ENCODE peak calls at places on chromosome 11, in six cellular contexts. One of them, this sample, is unnamed.

GRCh38 chr11:12859872-12860657 is 149.1 kb upstream of the RASSF10 start:
- DNase-seq in A549: no peak
- DNase-seq in IMR-90: no peak
- DNase-seq in fibroblast of lung: no peak
- DNase-seq in effector memory CD4-positive, alpha-beta T cell: no peak
- DNase-seq in DND-41: no peak
- DNase-seq in this sample: no peak

GRCh38 chr11:37449146-37449545 is 851.1 kb upstream of the RAG2 start:
- DNase-seq in A549: peak
- DNase-seq in IMR-90: peak
- DNase-seq in fibroblast of lung: peak
- DNase-seq in effector memory CD4-positive, alpha-beta T cell: no peak
- DNase-seq in DND-41: no peak
- DNase-seq in this sample: peak

GRCh38 chr11:72578541-72578940 is 95.7 kb downstream of the PDE2A start:
- DNase-seq in A549: no peak
- DNase-seq in IMR-90: no peak
- DNase-seq in fibroblast of lung: no peak
- DNase-seq in effector memory CD4-positive, alpha-beta T cell: no peak
- DNase-seq in DND-41: no peak
- DNase-seq in this sample: no peak

GRCh38 chr11:130449246-130449990 is 973 bp downstream of the ADAMTS15 start:
- DNase-seq in A549: no peak
- DNase-seq in IMR-90: no peak
- DNase-seq in fibroblast of lung: no peak
- DNase-seq in effector memory CD4-positive, alpha-beta T cell: no peak
- DNase-seq in DND-41: no peak
- DNase-seq in this sample: peak

GRCh38 chr11:69471329-69472052 is 10.0 kb upstream of the LINC01488 start:
- DNase-seq in A549: no peak
- DNase-seq in IMR-90: peak
- DNase-seq in fibroblast of lung: no peak
- DNase-seq in effector memory CD4-positive, alpha-beta T cell: no peak
- DNase-seq in DND-41: no peak
- DNase-seq in this sample: peak

GRCh38 chr11:73921180-73921579 is 29.6 kb upstream of the DNAJB13 start:
- DNase-seq in A549: no peak
- DNase-seq in IMR-90: no peak
- DNase-seq in fibroblast of lung: no peak
- DNase-seq in effector memory CD4-positive, alpha-beta T cell: no peak
- DNase-seq in DND-41: no peak
- DNase-seq in this sample: no peak

GRCh38 chr11:69249641-69250502 is 44.1 kb upstream of the MYEOV start:
- DNase-seq in A549: no peak
- DNase-seq in IMR-90: peak
- DNase-seq in fibroblast of lung: peak
- DNase-seq in effector memory CD4-positive, alpha-beta T cell: no peak
- DNase-seq in DND-41: no peak
- DNase-seq in this sample: peak

GRCh38 chr11:44823920-44824704 is 97.3 kb downstream of the TSPAN18 start:
- DNase-seq in A549: no peak
- DNase-seq in IMR-90: no peak
- DNase-seq in fibroblast of lung: no peak
- DNase-seq in effector memory CD4-positive, alpha-beta T cell: no peak
- DNase-seq in DND-41: no peak
- DNase-seq in this sample: no peak

GRCh38 chr11:69003866-69004311 is 9.2 kb downstream of the MRGPRF start:
- DNase-seq in A549: no peak
- DNase-seq in IMR-90: no peak
- DNase-seq in fibroblast of lung: no peak
- DNase-seq in effector memory CD4-positive, alpha-beta T cell: no peak
- DNase-seq in DND-41: no peak
- DNase-seq in this sample: no peak

GRCh38 chr11:72293391-72293790 is 49.4 kb upstream of the PHOX2A start:
- DNase-seq in A549: no peak
- DNase-seq in IMR-90: no peak
- DNase-seq in fibroblast of lung: no peak
- DNase-seq in effector memory CD4-positive, alpha-beta T cell: no peak
- DNase-seq in DND-41: no peak
- DNase-seq in this sample: no peak

GRCh38 chr11:64248578-64248977 is 1.8 kb upstream of the PPP1R14B start:
- DNase-seq in A549: no peak
- DNase-seq in IMR-90: no peak
- DNase-seq in fibroblast of lung: no peak
- DNase-seq in effector memory CD4-positive, alpha-beta T cell: no peak
- DNase-seq in DND-41: no peak
- DNase-seq in this sample: no peak

GRCh38 chr11:88304352-88304751 is 33.2 kb downstream of the CTSC start:
- DNase-seq in A549: no peak
- DNase-seq in IMR-90: no peak
- DNase-seq in fibroblast of lung: no peak
- DNase-seq in effector memory CD4-positive, alpha-beta T cell: no peak
- DNase-seq in DND-41: no peak
- DNase-seq in this sample: no peak

GRCh38 chr11:66124564-66124963 is 54.5 kb downstream of the PACS1 start:
- DNase-seq in A549: peak
- DNase-seq in IMR-90: peak
- DNase-seq in fibroblast of lung: peak
- DNase-seq in effector memory CD4-positive, alpha-beta T cell: no peak
- DNase-seq in DND-41: no peak
- DNase-seq in this sample: peak

GRCh38 chr11:68436985-68437926 is 23.3 kb upstream of the PPP6R3 start:
- DNase-seq in A549: peak
- DNase-seq in IMR-90: peak
- DNase-seq in fibroblast of lung: peak
- DNase-seq in effector memory CD4-positive, alpha-beta T cell: no peak
- DNase-seq in DND-41: no peak
- DNase-seq in this sample: peak

GRCh38 chr11:28822596-28822995 is 714.4 kb downstream of the METTL15 start:
- DNase-seq in A549: no peak
- DNase-seq in IMR-90: peak
- DNase-seq in fibroblast of lung: no peak
- DNase-seq in effector memory CD4-positive, alpha-beta T cell: no peak
- DNase-seq in DND-41: no peak
- DNase-seq in this sample: peak

GRCh38 chr11:82994615-82995014 is 77.1 kb downstream of the RAB30 start:
- DNase-seq in A549: no peak
- DNase-seq in IMR-90: no peak
- DNase-seq in fibroblast of lung: peak
- DNase-seq in effector memory CD4-positive, alpha-beta T cell: no peak
- DNase-seq in DND-41: no peak
- DNase-seq in this sample: no peak

GRCh38 chr11:130561441-130561881 is 113.0 kb downstream of the ADAMTS15 start:
- DNase-seq in A549: no peak
- DNase-seq in IMR-90: peak
- DNase-seq in fibroblast of lung: peak
- DNase-seq in effector memory CD4-positive, alpha-beta T cell: no peak
- DNase-seq in DND-41: no peak
- DNase-seq in this sample: no peak

GRCh38 chr11:103940542-103940941 is 95.9 kb upstream of the DDI1 start:
- DNase-seq in A549: no peak
- DNase-seq in IMR-90: peak
- DNase-seq in fibroblast of lung: no peak
- DNase-seq in effector memory CD4-positive, alpha-beta T cell: no peak
- DNase-seq in DND-41: no peak
- DNase-seq in this sample: peak

GRCh38 chr11:32821517-32821916 is 8.2 kb upstream of the PRRG4 start:
- DNase-seq in A549: no peak
- DNase-seq in IMR-90: no peak
- DNase-seq in fibroblast of lung: no peak
- DNase-seq in effector memory CD4-positive, alpha-beta T cell: no peak
- DNase-seq in DND-41: no peak
- DNase-seq in this sample: peak

GRCh38 chr11:64614927-64615326 is 23.9 kb downstream of the SLC22A12 start:
- DNase-seq in A549: no peak
- DNase-seq in IMR-90: no peak
- DNase-seq in fibroblast of lung: no peak
- DNase-seq in effector memory CD4-positive, alpha-beta T cell: no peak
- DNase-seq in DND-41: no peak
- DNase-seq in this sample: no peak

GRCh38 chr11:50423208-50423607 is 390.5 kb downstream of the OR4C45 start:
- DNase-seq in A549: no peak
- DNase-seq in IMR-90: no peak
- DNase-seq in fibroblast of lung: no peak
- DNase-seq in effector memory CD4-positive, alpha-beta T cell: no peak
- DNase-seq in DND-41: no peak
- DNase-seq in this sample: no peak

GRCh38 chr11:128715691-128716153 is 21.9 kb downstream of the FLI1 start:
- DNase-seq in A549: no peak
- DNase-seq in IMR-90: peak
- DNase-seq in fibroblast of lung: peak
- DNase-seq in effector memory CD4-positive, alpha-beta T cell: no peak
- DNase-seq in DND-41: no peak
- DNase-seq in this sample: no peak

GRCh38 chr11:34916810-34917780 is 677 bp downstream of the PDHX start:
- DNase-seq in A549: no peak
- DNase-seq in IMR-90: peak
- DNase-seq in fibroblast of lung: peak
- DNase-seq in effector memory CD4-positive, alpha-beta T cell: no peak
- DNase-seq in DND-41: no peak
- DNase-seq in this sample: peak

GRCh38 chr11:118883368-118884071 is at the start of gene CXCR5:
- DNase-seq in A549: no peak
- DNase-seq in IMR-90: peak
- DNase-seq in fibroblast of lung: no peak
- DNase-seq in effector memory CD4-positive, alpha-beta T cell: peak
- DNase-seq in DND-41: no peak
- DNase-seq in this sample: no peak

DNA sequence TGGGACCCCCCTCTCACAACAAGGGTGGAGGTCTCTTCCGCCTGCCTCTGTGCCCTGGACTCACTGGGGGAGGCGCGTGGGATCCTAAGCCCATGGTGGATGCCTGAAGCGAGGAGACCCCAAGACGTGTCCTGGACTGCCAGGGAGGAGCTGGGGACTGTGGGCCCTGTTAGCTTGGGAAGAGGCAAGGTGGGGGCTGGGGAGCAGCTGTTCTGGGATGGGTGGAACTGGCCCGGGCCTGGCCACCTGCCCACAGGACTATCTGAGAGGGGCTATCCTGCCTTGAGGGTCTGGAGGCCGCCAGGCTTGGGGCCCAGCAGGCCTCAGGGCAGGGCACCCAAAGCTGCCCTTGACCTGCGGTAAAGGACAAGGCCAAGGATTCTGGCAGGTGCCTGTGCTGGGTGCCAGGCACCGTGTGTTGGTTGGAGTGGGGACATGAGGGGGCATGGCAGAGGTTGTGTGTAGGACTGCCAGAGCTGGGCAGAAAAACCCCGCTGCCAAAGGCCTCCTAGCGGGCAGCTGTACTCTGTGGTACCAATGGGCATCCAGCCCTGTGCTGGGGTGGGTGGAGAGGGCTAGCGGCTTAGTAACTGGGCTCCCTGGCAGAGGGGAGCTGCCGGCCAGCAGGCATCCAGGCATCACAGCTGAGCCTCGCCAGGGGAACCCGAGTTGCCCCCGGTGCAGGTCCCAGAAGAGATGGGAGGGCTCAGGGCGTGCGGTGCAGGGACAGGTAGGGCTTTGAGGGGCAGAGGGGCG is 670 bp downstream of the LSP1 start:
- DNase-seq in A549: no peak
- DNase-seq in IMR-90: no peak
- DNase-seq in fibroblast of lung: no peak
- DNase-seq in effector memory CD4-positive, alpha-beta T cell: no peak
- DNase-seq in DND-41: peak
- DNase-seq in this sample: no peak
- H3K4me3 ChIP-seq in A549: no peak
- H3K4me3 ChIP-seq in IMR-90: no peak
- H3K4me3 ChIP-seq in fibroblast of lung: no peak
- H3K4me3 ChIP-seq in effector memory CD4-positive, alpha-beta T cell: peak
- H3K4me3 ChIP-seq in DND-41: peak
- H3K4me3 ChIP-seq in this sample: no peak

DNA sequence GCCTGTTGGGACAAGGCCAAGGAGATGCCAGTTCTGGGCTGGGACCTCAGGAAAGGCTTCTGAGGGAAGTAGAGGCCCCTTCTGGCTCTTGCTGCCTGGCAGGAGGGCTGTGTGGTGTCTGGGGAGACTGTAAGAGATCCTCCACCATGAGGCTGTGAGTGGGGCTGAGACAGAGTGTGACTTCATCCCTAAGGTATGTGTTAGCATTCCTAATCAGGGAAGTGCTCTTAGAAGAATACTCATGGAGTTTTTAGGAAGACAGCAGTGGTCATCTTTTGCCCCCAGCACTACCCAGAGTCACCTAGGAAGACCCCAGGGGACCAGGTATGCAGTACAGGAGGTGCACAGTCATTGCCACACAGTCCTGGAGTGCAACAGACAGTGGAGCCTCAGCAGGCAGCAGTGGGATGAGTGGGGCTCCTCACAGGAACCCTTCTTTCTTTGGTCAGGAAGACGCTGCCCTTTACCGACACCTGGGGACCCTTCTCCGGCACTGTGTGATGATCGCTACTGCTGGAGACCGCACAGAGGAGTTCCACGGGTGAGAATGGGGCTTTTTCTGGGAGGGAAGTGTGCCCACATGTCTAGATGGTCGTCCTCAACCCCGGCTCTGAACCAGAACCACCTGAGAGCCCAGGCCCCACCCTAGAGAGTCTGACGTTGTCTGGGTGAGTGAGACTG is 2.8 kb downstream of the RIC8A start:
- DNase-seq in A549: peak
- DNase-seq in IMR-90: peak
- DNase-seq in fibroblast of lung: peak
- DNase-seq in effector memory CD4-positive, alpha-beta T cell: no peak
- DNase-seq in DND-41: no peak
- DNase-seq in this sample: peak
- H3K4me3 ChIP-seq in A549: peak
- H3K4me3 ChIP-seq in IMR-90: peak
- H3K4me3 ChIP-seq in fibroblast of lung: peak
- H3K4me3 ChIP-seq in effector memory CD4-positive, alpha-beta T cell: no peak
- H3K4me3 ChIP-seq in DND-41: peak
- H3K4me3 ChIP-seq in this sample: peak

GRCh38 chr11:569273-569885 is 6.9 kb upstream of the PHRF1 start:
- DNase-seq in A549: no peak
- DNase-seq in IMR-90: no peak
- DNase-seq in fibroblast of lung: no peak
- DNase-seq in effector memory CD4-positive, alpha-beta T cell: no peak
- DNase-seq in DND-41: no peak
- DNase-seq in this sample: no peak

GRCh38 chr11:567036-567628 is 6.4 kb downstream of the RASSF7 start:
- DNase-seq in A549: no peak
- DNase-seq in IMR-90: no peak
- DNase-seq in fibroblast of lung: no peak
- DNase-seq in effector memory CD4-positive, alpha-beta T cell: no peak
- DNase-seq in DND-41: no peak
- DNase-seq in this sample: no peak

GRCh38 chr11:567629-568258 is 7.0 kb downstream of the RASSF7 start:
- DNase-seq in A549: no peak
- DNase-seq in IMR-90: no peak
- DNase-seq in fibroblast of lung: no peak
- DNase-seq in effector memory CD4-positive, alpha-beta T cell: no peak
- DNase-seq in DND-41: no peak
- DNase-seq in this sample: no peak

GRCh38 chr11:565921-566509 is 5.2 kb downstream of the RASSF7 start:
- DNase-seq in A549: no peak
- DNase-seq in IMR-90: no peak
- DNase-seq in fibroblast of lung: no peak
- DNase-seq in effector memory CD4-positive, alpha-beta T cell: no peak
- DNase-seq in DND-41: no peak
- DNase-seq in this sample: no peak

GRCh38 chr11:568306-569259 is 7.7 kb upstream of the PHRF1 start:
- DNase-seq in A549: peak
- DNase-seq in IMR-90: peak
- DNase-seq in fibroblast of lung: peak
- DNase-seq in effector memory CD4-positive, alpha-beta T cell: peak
- DNase-seq in DND-41: peak
- DNase-seq in this sample: peak
- H3K4me3 ChIP-seq in A549: peak
- H3K4me3 ChIP-seq in IMR-90: peak
- H3K4me3 ChIP-seq in fibroblast of lung: peak
- H3K4me3 ChIP-seq in effector memory CD4-positive, alpha-beta T cell: peak
- H3K4me3 ChIP-seq in DND-41: peak
- H3K4me3 ChIP-seq in this sample: peak

GRCh38 chr11:2374456-2375201 is 2.5 kb upstream of the CD81 start:
- DNase-seq in A549: no peak
- DNase-seq in IMR-90: no peak
- DNase-seq in fibroblast of lung: no peak
- DNase-seq in effector memory CD4-positive, alpha-beta T cell: no peak
- DNase-seq in DND-41: no peak
- DNase-seq in this sample: no peak
- H3K4me3 ChIP-seq in A549: no peak
- H3K4me3 ChIP-seq in IMR-90: no peak
- H3K4me3 ChIP-seq in fibroblast of lung: no peak
- H3K4me3 ChIP-seq in effector memory CD4-positive, alpha-beta T cell: no peak
- H3K4me3 ChIP-seq in DND-41: no peak
- H3K4me3 ChIP-seq in this sample: no peak

This sample was measured in epithelial cell of esophagus.